ENCODE peak calls at places on chromosomes 6 and 20, in ten cellular contexts. One of them, this sample, is unnamed. For H3K4me1 and H3K36me3, the result is how much of the 10 kb centered on the place peaks cover.

GRCh38 chr6:168920289-168920688 is 333.4 kb downstream of the THBS2 start:
- DNase-seq in IMR-90: no peak
- DNase-seq in upper lobe of right lung: no peak
- DNase-seq in effector memory CD4-positive, alpha-beta T cell: no peak
- DNase-seq in breast epithelium: no peak
- DNase-seq in HCT116: no peak
- DNase-seq in esophagus squamous epithelium: no peak
- DNase-seq in tibial artery: no peak
- DNase-seq in lung: no peak
- DNase-seq in PC-3: no peak
- DNase-seq in this sample: no peak

GRCh38 chr6:170108456-170108855 is 182.4 kb downstream of the DLL1 start:
- DNase-seq in breast epithelium: no peak
- DNase-seq in tibial artery: peak
- DNase-seq in effector memory CD4-positive, alpha-beta T cell: no peak
- DNase-seq in PC-3: no peak
- DNase-seq in esophagus squamous epithelium: no peak
- DNase-seq in HCT116: no peak
- DNase-seq in upper lobe of right lung: no peak
- DNase-seq in lung: no peak
- DNase-seq in IMR-90: no peak
- DNase-seq in this sample: peak

GRCh38 chr20:12598894-12599293 is 409.9 kb upstream of the SPTLC3 start:
- DNase-seq in upper lobe of right lung: no peak
- DNase-seq in lung: no peak
- DNase-seq in PC-3: peak
- DNase-seq in effector memory CD4-positive, alpha-beta T cell: no peak
- DNase-seq in tibial artery: no peak
- DNase-seq in breast epithelium: no peak
- DNase-seq in IMR-90: no peak
- DNase-seq in HCT116: no peak
- DNase-seq in esophagus squamous epithelium: no peak
- DNase-seq in this sample: no peak

GRCh38 chr6:45495404-45496084 is 117.8 kb upstream of the SUPT3H start:
- DNase-seq in esophagus squamous epithelium: no peak
- DNase-seq in HCT116: no peak
- DNase-seq in tibial artery: no peak
- DNase-seq in breast epithelium: no peak
- DNase-seq in upper lobe of right lung: no peak
- DNase-seq in lung: no peak
- DNase-seq in effector memory CD4-positive, alpha-beta T cell: peak
- DNase-seq in IMR-90: no peak
- DNase-seq in PC-3: no peak
- DNase-seq in this sample: no peak

GRCh38 chr6:169998457-169998856 is 247.0 kb downstream of the ERMARD start:
- DNase-seq in tibial artery: no peak
- DNase-seq in IMR-90: no peak
- DNase-seq in effector memory CD4-positive, alpha-beta T cell: no peak
- DNase-seq in breast epithelium: no peak
- DNase-seq in PC-3: no peak
- DNase-seq in esophagus squamous epithelium: no peak
- DNase-seq in lung: no peak
- DNase-seq in HCT116: no peak
- DNase-seq in upper lobe of right lung: peak
- DNase-seq in this sample: no peak

GRCh38 chr6:156703719-156704118 is 73.5 kb upstream of the ARID1B start:
- DNase-seq in upper lobe of right lung: no peak
- DNase-seq in HCT116: no peak
- DNase-seq in effector memory CD4-positive, alpha-beta T cell: no peak
- DNase-seq in IMR-90: peak
- DNase-seq in PC-3: no peak
- DNase-seq in esophagus squamous epithelium: no peak
- DNase-seq in lung: no peak
- DNase-seq in tibial artery: no peak
- DNase-seq in breast epithelium: no peak
- DNase-seq in this sample: no peak

GRCh38 chr6:3506195-3506594 is 49.3 kb upstream of the SLC22A23 start:
- DNase-seq in PC-3: no peak
- DNase-seq in IMR-90: no peak
- DNase-seq in effector memory CD4-positive, alpha-beta T cell: no peak
- DNase-seq in esophagus squamous epithelium: no peak
- DNase-seq in lung: no peak
- DNase-seq in upper lobe of right lung: no peak
- DNase-seq in breast epithelium: no peak
- DNase-seq in HCT116: no peak
- DNase-seq in tibial artery: no peak
- DNase-seq in this sample: no peak

GRCh38 chr6:40912158-40912946 is 126.7 kb downstream of the UNC5CL start:
- DNase-seq in tibial artery: no peak
- DNase-seq in lung: no peak
- DNase-seq in PC-3: peak
- DNase-seq in breast epithelium: no peak
- DNase-seq in IMR-90: no peak
- DNase-seq in HCT116: no peak
- DNase-seq in upper lobe of right lung: no peak
- DNase-seq in effector memory CD4-positive, alpha-beta T cell: no peak
- DNase-seq in esophagus squamous epithelium: no peak
- DNase-seq in this sample: no peak

GRCh38 chr6:67640462-67640861 is 994.6 kb upstream of the ADGRB3 start:
- DNase-seq in tibial artery: no peak
- DNase-seq in upper lobe of right lung: no peak
- DNase-seq in IMR-90: peak
- DNase-seq in effector memory CD4-positive, alpha-beta T cell: no peak
- DNase-seq in HCT116: no peak
- DNase-seq in PC-3: no peak
- DNase-seq in lung: no peak
- DNase-seq in esophagus squamous epithelium: no peak
- DNase-seq in breast epithelium: no peak
- DNase-seq in this sample: no peak
- H3K4me1 ChIP-seq in tibial artery: under half
- H3K4me1 ChIP-seq in upper lobe of right lung: under half
- H3K4me1 ChIP-seq in IMR-90: under half
- H3K4me1 ChIP-seq in effector memory CD4-positive, alpha-beta T cell: under half
- H3K4me1 ChIP-seq in HCT116: under half
- H3K4me1 ChIP-seq in PC-3: under half
- H3K4me1 ChIP-seq in lung: under half
- H3K4me1 ChIP-seq in esophagus squamous epithelium: under half
- H3K4me1 ChIP-seq in breast epithelium: under half
- H3K4me1 ChIP-seq in this sample: under half

GRCh38 chr20:33673411-33674293 is 576 bp downstream of the NECAB3 start:
- DNase-seq in breast epithelium: no peak
- DNase-seq in IMR-90: peak
- DNase-seq in HCT116: no peak
- DNase-seq in effector memory CD4-positive, alpha-beta T cell: no peak
- DNase-seq in PC-3: peak
- DNase-seq in upper lobe of right lung: no peak
- DNase-seq in esophagus squamous epithelium: no peak
- DNase-seq in tibial artery: no peak
- DNase-seq in lung: no peak
- DNase-seq in this sample: no peak

GRCh38 chr20:33676652-33677645 is 2.7 kb upstream of the NECAB3 start:
- DNase-seq in lung: no peak
- DNase-seq in tibial artery: no peak
- DNase-seq in HCT116: no peak
- DNase-seq in IMR-90: no peak
- DNase-seq in PC-3: no peak
- DNase-seq in breast epithelium: no peak
- DNase-seq in effector memory CD4-positive, alpha-beta T cell: no peak
- DNase-seq in upper lobe of right lung: no peak
- DNase-seq in esophagus squamous epithelium: no peak
- DNase-seq in this sample: no peak

GRCh38 chr20:33676121-33676520 is 1.9 kb upstream of the NECAB3 start:
- DNase-seq in breast epithelium: no peak
- DNase-seq in IMR-90: no peak
- DNase-seq in HCT116: no peak
- DNase-seq in upper lobe of right lung: no peak
- DNase-seq in tibial artery: no peak
- DNase-seq in esophagus squamous epithelium: no peak
- DNase-seq in lung: no peak
- DNase-seq in effector memory CD4-positive, alpha-beta T cell: no peak
- DNase-seq in PC-3: no peak
- DNase-seq in this sample: no peak

GRCh38 chr20:33674294-33675126 is at the start of gene NECAB3:
- DNase-seq in IMR-90: peak
- DNase-seq in lung: peak
- DNase-seq in HCT116: no peak
- DNase-seq in PC-3: peak
- DNase-seq in breast epithelium: peak
- DNase-seq in effector memory CD4-positive, alpha-beta T cell: peak
- DNase-seq in esophagus squamous epithelium: no peak
- DNase-seq in tibial artery: peak
- DNase-seq in upper lobe of right lung: peak
- DNase-seq in this sample: peak

DNA sequence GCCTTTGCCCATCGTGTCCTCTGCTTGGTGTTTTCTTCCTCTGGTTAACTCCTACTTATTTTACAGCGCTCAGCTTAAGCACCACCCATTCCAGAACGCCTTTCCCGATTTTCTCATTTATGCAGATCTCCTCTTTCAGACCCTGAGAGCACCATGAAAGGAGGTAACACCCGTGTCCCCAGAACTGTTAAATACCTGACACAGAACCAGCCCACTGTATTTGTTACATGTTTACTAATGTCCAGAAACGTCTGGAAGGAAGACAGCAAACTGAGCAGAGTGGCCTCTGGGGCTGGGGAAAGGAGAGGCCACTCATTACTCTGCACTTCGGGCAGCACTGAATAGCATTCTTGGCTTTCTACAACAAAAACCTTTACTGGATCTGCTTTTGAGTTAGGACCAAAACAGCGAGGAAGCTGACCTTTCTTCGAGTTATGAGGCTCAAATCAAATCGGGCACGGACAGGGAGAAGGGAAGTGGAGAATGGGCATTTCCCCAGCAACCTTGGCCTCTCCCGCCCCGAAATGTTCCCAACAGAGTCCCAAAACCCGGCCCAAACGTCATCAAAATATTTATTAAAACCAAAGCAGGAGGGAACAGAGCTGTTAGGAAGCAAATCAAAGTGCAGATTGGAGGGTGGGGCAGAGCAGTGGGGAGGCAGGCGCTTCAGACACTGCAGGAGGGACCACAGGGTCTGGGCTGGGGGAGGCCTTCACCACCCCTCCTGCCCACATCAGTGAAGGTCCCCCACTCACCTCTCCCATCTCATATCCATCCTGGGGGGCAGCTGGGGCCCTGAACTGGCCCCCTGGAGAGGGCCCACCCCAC is 1.1 kb upstream of the NECAB3 start:
- DNase-seq in HCT116: no peak
- DNase-seq in IMR-90: no peak
- DNase-seq in effector memory CD4-positive, alpha-beta T cell: no peak
- DNase-seq in upper lobe of right lung: no peak
- DNase-seq in lung: no peak
- DNase-seq in PC-3: no peak
- DNase-seq in esophagus squamous epithelium: no peak
- DNase-seq in tibial artery: peak
- DNase-seq in breast epithelium: no peak
- DNase-seq in this sample: no peak
- H3K4me3 ChIP-seq in HCT116: peak
- H3K4me3 ChIP-seq in IMR-90: peak
- H3K4me3 ChIP-seq in effector memory CD4-positive, alpha-beta T cell: no peak
- H3K4me3 ChIP-seq in upper lobe of right lung: peak
- H3K4me3 ChIP-seq in lung: no peak
- H3K4me3 ChIP-seq in PC-3: peak
- H3K4me3 ChIP-seq in esophagus squamous epithelium: peak
- H3K4me3 ChIP-seq in tibial artery: peak
- H3K4me3 ChIP-seq in breast epithelium: peak
- H3K4me3 ChIP-seq in this sample: peak

DNA sequence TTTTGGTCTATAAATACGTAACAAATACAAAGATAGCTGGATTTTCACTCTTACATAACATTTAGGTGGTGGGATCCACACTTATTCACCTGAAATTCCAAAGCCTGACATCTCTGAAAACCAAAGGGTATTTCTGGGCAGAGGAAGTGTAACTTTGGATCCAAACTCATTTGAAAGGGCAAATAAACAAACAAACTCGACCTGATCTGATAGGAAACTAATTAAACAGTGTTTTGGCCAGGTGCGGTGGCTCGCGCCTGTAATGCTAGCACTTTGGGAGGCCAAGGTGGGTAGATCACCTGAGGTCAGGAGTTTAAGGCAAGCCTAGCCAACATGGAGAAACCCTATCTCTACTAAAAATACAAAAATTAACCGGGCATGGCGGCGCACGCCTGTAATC is 128.9 kb downstream of the ZMYND8 start:
- DNase-seq in PC-3: no peak
- DNase-seq in tibial artery: no peak
- DNase-seq in HCT116: no peak
- DNase-seq in breast epithelium: no peak
- DNase-seq in IMR-90: no peak
- DNase-seq in upper lobe of right lung: no peak
- DNase-seq in esophagus squamous epithelium: no peak
- DNase-seq in effector memory CD4-positive, alpha-beta T cell: no peak
- DNase-seq in lung: no peak
- DNase-seq in this sample: no peak
- H3K36me3 ChIP-seq in PC-3: under half
- H3K36me3 ChIP-seq in tibial artery: under half
- H3K36me3 ChIP-seq in HCT116: under half
- H3K36me3 ChIP-seq in breast epithelium: under half
- H3K36me3 ChIP-seq in IMR-90: under half
- H3K36me3 ChIP-seq in upper lobe of right lung: half or more
- H3K36me3 ChIP-seq in esophagus squamous epithelium: under half
- H3K36me3 ChIP-seq in effector memory CD4-positive, alpha-beta T cell: half or more
- H3K36me3 ChIP-seq in lung: under half
- H3K36me3 ChIP-seq in this sample: half or more

GRCh38 chr6:24908555-24908954 is 27.2 kb downstream of the RIPOR2 start:
- DNase-seq in effector memory CD4-positive, alpha-beta T cell: no peak
- DNase-seq in breast epithelium: no peak
- DNase-seq in PC-3: peak
- DNase-seq in esophagus squamous epithelium: no peak
- DNase-seq in lung: no peak
- DNase-seq in tibial artery: no peak
- DNase-seq in IMR-90: peak
- DNase-seq in HCT116: no peak
- DNase-seq in upper lobe of right lung: no peak
- DNase-seq in this sample: no peak

GRCh38 chr6:24910331-24910849 is 25.4 kb downstream of the RIPOR2 start:
- DNase-seq in IMR-90: no peak
- DNase-seq in PC-3: no peak
- DNase-seq in lung: no peak
- DNase-seq in breast epithelium: no peak
- DNase-seq in effector memory CD4-positive, alpha-beta T cell: no peak
- DNase-seq in tibial artery: no peak
- DNase-seq in upper lobe of right lung: peak
- DNase-seq in esophagus squamous epithelium: no peak
- DNase-seq in HCT116: no peak
- DNase-seq in this sample: no peak

GRCh38 chr6:24907959-24908358 is 27.8 kb downstream of the RIPOR2 start:
- DNase-seq in effector memory CD4-positive, alpha-beta T cell: no peak
- DNase-seq in IMR-90: no peak
- DNase-seq in lung: no peak
- DNase-seq in upper lobe of right lung: no peak
- DNase-seq in breast epithelium: no peak
- DNase-seq in tibial artery: no peak
- DNase-seq in HCT116: no peak
- DNase-seq in esophagus squamous epithelium: no peak
- DNase-seq in PC-3: no peak
- DNase-seq in this sample: no peak

GRCh38 chr6:24910850-24911712 is 24.7 kb downstream of the RIPOR2 start:
- DNase-seq in tibial artery: peak
- DNase-seq in esophagus squamous epithelium: no peak
- DNase-seq in lung: peak
- DNase-seq in PC-3: peak
- DNase-seq in HCT116: no peak
- DNase-seq in upper lobe of right lung: peak
- DNase-seq in breast epithelium: no peak
- DNase-seq in IMR-90: peak
- DNase-seq in effector memory CD4-positive, alpha-beta T cell: peak
- DNase-seq in this sample: peak

DNA sequence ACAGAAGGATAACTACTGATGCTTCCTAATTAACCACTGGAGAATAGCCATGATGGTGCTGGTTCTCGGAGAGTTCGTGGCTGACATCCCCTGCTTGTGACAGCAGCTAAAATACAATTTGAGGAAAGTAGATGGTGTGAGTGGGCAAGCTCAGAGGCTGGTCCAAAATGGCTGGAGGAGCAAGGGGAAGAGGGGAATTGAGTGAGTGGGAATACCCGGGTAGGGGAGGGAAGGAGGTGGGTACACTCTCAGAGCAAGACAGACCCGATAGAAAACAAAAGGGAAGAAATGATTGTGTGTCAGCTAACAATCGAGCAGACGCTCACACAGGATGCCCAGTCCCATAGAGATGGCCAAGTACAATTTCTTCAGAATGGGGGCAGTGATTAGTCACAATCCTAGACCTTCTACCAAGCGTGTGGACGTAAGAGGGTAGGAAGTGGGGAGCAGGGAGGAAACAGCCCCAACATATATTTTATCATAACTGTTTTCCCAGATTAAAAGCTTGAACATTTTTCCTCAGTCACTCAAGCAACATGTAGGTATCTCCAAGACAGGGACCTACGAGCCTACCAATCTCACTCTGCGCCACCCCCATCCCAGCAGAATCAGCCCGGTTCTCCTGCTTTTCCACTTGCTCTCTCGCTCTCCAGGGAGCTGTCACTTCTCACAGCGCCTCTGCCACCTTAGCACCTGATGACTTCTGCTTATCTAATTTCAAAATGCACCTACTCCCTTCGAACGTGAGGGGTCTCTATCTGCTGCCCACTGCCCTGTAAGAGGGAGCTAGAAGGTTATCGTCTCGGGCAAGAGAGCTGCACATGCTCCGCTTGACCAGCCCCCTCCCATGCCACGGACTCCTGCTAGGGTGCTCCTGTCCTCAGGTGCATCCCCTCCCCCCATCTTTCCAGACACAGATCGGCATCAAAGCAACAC is 26.2 kb downstream of the RIPOR2 start:
- DNase-seq in HCT116: no peak
- DNase-seq in PC-3: no peak
- DNase-seq in IMR-90: no peak
- DNase-seq in breast epithelium: no peak
- DNase-seq in upper lobe of right lung: no peak
- DNase-seq in esophagus squamous epithelium: no peak
- DNase-seq in effector memory CD4-positive, alpha-beta T cell: no peak
- DNase-seq in lung: no peak
- DNase-seq in tibial artery: no peak
- DNase-seq in this sample: no peak
- H3K4me1 ChIP-seq in HCT116: under half
- H3K4me1 ChIP-seq in PC-3: under half
- H3K4me1 ChIP-seq in IMR-90: under half
- H3K4me1 ChIP-seq in breast epithelium: under half
- H3K4me1 ChIP-seq in upper lobe of right lung: under half
- H3K4me1 ChIP-seq in esophagus squamous epithelium: under half
- H3K4me1 ChIP-seq in effector memory CD4-positive, alpha-beta T cell: half or more
- H3K4me1 ChIP-seq in lung: under half
- H3K4me1 ChIP-seq in tibial artery: under half
- H3K4me1 ChIP-seq in this sample: under half